ENCODE peak calls at places on chromosome 12, in six cellular contexts. One of them, this sample, is unnamed.
A peak's percentile ranks its signal among the peaks of the same experiment; 100 is the strongest.

GRCh38 chr12:47785036-47785886 is 12.2 kb downstream of the SLC48A1 start:
- DNase-seq in upper lobe of right lung: no peak
- DNase-seq in HCEC 1CT: no peak
- DNase-seq in psoas muscle: no peak
- DNase-seq in neural progenitor cell: no peak
- DNase-seq in LHCN-M2: no peak
- DNase-seq in this sample: no peak

GRCh38 chr12:111203969-111204368 is 164.9 kb downstream of the PHETA1 start:
- DNase-seq in psoas muscle: no peak
- DNase-seq in LHCN-M2: no peak
- DNase-seq in neural progenitor cell: no peak
- DNase-seq in HCEC 1CT: no peak
- DNase-seq in upper lobe of right lung: no peak
- DNase-seq in this sample: no peak

GRCh38 chr12:27549801-27550652 is 26.0 kb downstream of the PPFIBP1 start:
- DNase-seq in LHCN-M2: peak; percentile 97
- DNase-seq in HCEC 1CT: peak; percentile 98
- DNase-seq in upper lobe of right lung: peak; percentile 75
- DNase-seq in psoas muscle: peak; percentile 81
- DNase-seq in neural progenitor cell: no peak
- DNase-seq in this sample: peak; percentile 91

GRCh38 chr12:28866715-28867503 is 282.2 kb upstream of the FAR2 start:
- DNase-seq in neural progenitor cell: peak; percentile 11
- DNase-seq in HCEC 1CT: no peak
- DNase-seq in upper lobe of right lung: no peak
- DNase-seq in LHCN-M2: no peak
- DNase-seq in psoas muscle: no peak
- DNase-seq in this sample: no peak

GRCh38 chr12:13745100-13745678 is 236.2 kb downstream of the GRIN2B start:
- DNase-seq in psoas muscle: no peak
- DNase-seq in LHCN-M2: no peak
- DNase-seq in HCEC 1CT: no peak
- DNase-seq in upper lobe of right lung: no peak
- DNase-seq in neural progenitor cell: peak; percentile 73
- DNase-seq in this sample: no peak

GRCh38 chr12:31322651-31323248 is 3.2 kb downstream of the SINHCAF start:
- DNase-seq in upper lobe of right lung: no peak
- DNase-seq in HCEC 1CT: peak; percentile 66
- DNase-seq in psoas muscle: no peak
- DNase-seq in LHCN-M2: no peak
- DNase-seq in neural progenitor cell: peak; percentile 33
- DNase-seq in this sample: peak; percentile 66

GRCh38 chr12:70459786-70460185 is 93.7 kb downstream of the KCNMB4 start:
- DNase-seq in HCEC 1CT: no peak
- DNase-seq in neural progenitor cell: no peak
- DNase-seq in psoas muscle: no peak
- DNase-seq in LHCN-M2: no peak
- DNase-seq in upper lobe of right lung: no peak
- DNase-seq in this sample: no peak

GRCh38 chr12:86719381-86719780 is 463.2 kb upstream of the MGAT4C start:
- DNase-seq in LHCN-M2: peak; percentile 18
- DNase-seq in upper lobe of right lung: no peak
- DNase-seq in psoas muscle: no peak
- DNase-seq in HCEC 1CT: peak; percentile 33
- DNase-seq in neural progenitor cell: no peak
- DNase-seq in this sample: no peak

GRCh38 chr12:52175411-52176350 is 16.1 kb downstream of the KRT80 start:
- DNase-seq in upper lobe of right lung: no peak
- DNase-seq in neural progenitor cell: peak; percentile 28
- DNase-seq in LHCN-M2: peak; percentile 44
- DNase-seq in psoas muscle: no peak
- DNase-seq in HCEC 1CT: peak; percentile 26
- DNase-seq in this sample: peak; percentile 78

GRCh38 chr12:8844665-8845064 is 22.2 kb downstream of the A2ML1 start:
- DNase-seq in LHCN-M2: no peak
- DNase-seq in upper lobe of right lung: no peak
- DNase-seq in neural progenitor cell: no peak
- DNase-seq in HCEC 1CT: no peak
- DNase-seq in psoas muscle: peak; percentile 37
- DNase-seq in this sample: no peak

GRCh38 chr12:79000501-79000900 is 135.9 kb downstream of the SYT1 start:
- DNase-seq in psoas muscle: no peak
- DNase-seq in LHCN-M2: no peak
- DNase-seq in HCEC 1CT: no peak
- DNase-seq in neural progenitor cell: no peak
- DNase-seq in upper lobe of right lung: no peak
- DNase-seq in this sample: no peak

GRCh38 chr12:50222275-50222783 is 55.2 kb upstream of the CERS5 start:
- DNase-seq in psoas muscle: peak; percentile 35
- DNase-seq in LHCN-M2: peak; percentile 91
- DNase-seq in HCEC 1CT: peak; percentile 92
- DNase-seq in upper lobe of right lung: no peak
- DNase-seq in neural progenitor cell: peak; percentile 59
- DNase-seq in this sample: peak; percentile 87